ENCODE peak calls at places on chromosomes 12 and 14, in six cellular contexts. W is GM04504; V is HTR-8/SVneo; D is H7; P is Daoy; C is activated naive CD8-positive, alpha-beta T cell treated with anti-CD3 and anti-CD28 coated beads for 36 hours. I is an unnamed sample.

GRCh38 chr12:674272-674781 is 11.1 kb upstream of the NINJ2 start:
- DNase-seq in W (no peak), V (no peak), D (no peak), P (peak), C (peak), I (no peak)

GRCh38 chr14:104650057-104650980 is 39.1 kb upstream of the INF2 start:
- DNase-seq in W (peak), V (peak), D (peak), P (peak), C (peak), I (peak)

GRCh38 chr12:108622425-108622824 is 11.3 kb downstream of the SELPLG start:
- DNase-seq in W (no peak), V (no peak), D (peak), P (peak), C (no peak), I (peak)

GRCh38 chr12:78398750-78399149 is 465.8 kb upstream of the SYT1 start:
- DNase-seq in W (no peak), V (no peak), D (no peak), P (no peak), C (no peak), I (peak)

GRCh38 chr14:90611936-90612335 is 204.3 kb downstream of the TTC7B start:
- DNase-seq in W (no peak), V (no peak), D (no peak), P (no peak), C (no peak), I (no peak)

GRCh38 chr12:127479256-127479655 is 787.7 kb upstream of the TMEM132C start:
- DNase-seq in W (peak), V (no peak), D (no peak), P (peak), C (no peak), I (no peak)

GRCh38 chr12:110102255-110102654 is 21.9 kb upstream of the IFT81 start:
- DNase-seq in W (no peak), V (peak), D (peak), P (peak), C (peak), I (peak)

GRCh38 chr12:75641031-75641780 is 129.8 kb upstream of the KRR1 start:
- DNase-seq in W (peak), V (peak), D (no peak), P (peak), C (peak), I (peak)

GRCh38 chr12:112198120-112198733 is 72.9 kb downstream of the TRAFD1 start:
- DNase-seq in W (peak), V (peak), D (peak), P (peak), C (peak), I (peak)

GRCh38 chr12:67354322-67354721 is 85.2 kb downstream of the CAND1 start:
- DNase-seq in W (no peak), V (no peak), D (no peak), P (no peak), C (no peak), I (no peak)

GRCh38 chr12:44618960-44619359 is 257.2 kb downstream of the NELL2 start:
- DNase-seq in W (no peak), V (no peak), D (peak), P (no peak), C (no peak), I (no peak)

GRCh38 chr14:64296561-64296960 is 2.4 kb upstream of the ESR2 start:
- DNase-seq in W (no peak), V (no peak), D (no peak), P (peak), C (no peak), I (peak)

GRCh38 chr14:104309657-104310369 is 171.4 kb downstream of the KIF26A start:
- DNase-seq in W (no peak), V (no peak), D (no peak), P (no peak), C (no peak), I (no peak)

GRCh38 chr12:3293446-3294161 is 197.4 kb upstream of the PRMT8 start:
- DNase-seq in W (no peak), V (no peak), D (no peak), P (peak), C (no peak), I (no peak)

GRCh38 chr12:46558696-46559095 is 186.1 kb upstream of the SLC38A2 start:
- DNase-seq in W (no peak), V (no peak), D (no peak), P (no peak), C (no peak), I (no peak)

GRCh38 chr14:75979071-75979571 is 2.7 kb downstream of the TGFB3 start:
- DNase-seq in W (no peak), V (peak), D (peak), P (peak), C (peak), I (peak)